ENCODE peak calls at places on chromosomes 12 and 14, in six cellular contexts. L is hepatocyte, D is pons, I is sciatic nerve, V is RPMI8226, W is fibroblast of lung. M is an unnamed sample.

GRCh38 chr14:93430319-93430801 is 379 bp upstream of the UNC79 start:
- DNase-seq in L (peak), D (peak), I (no peak), V (no peak), W (no peak), M (peak)

GRCh38 chr12:50102186-50102585 is 1.6 kb upstream of the GPD1 start:
- DNase-seq in L (no peak), D (peak), I (no peak), V (no peak), W (no peak), M (no peak)

GRCh38 chr12:125971981-125972380 is 906.7 kb downstream of the AACS start:
- DNase-seq in L (no peak), D (no peak), I (no peak), V (no peak), W (no peak), M (no peak)

GRCh38 chr12:71710276-71711125 is 24.6 kb downstream of the TMEM19 start:
- DNase-seq in L (peak), D (no peak), I (no peak), V (no peak), W (peak), M (peak)

GRCh38 chr14:26427059-26427458 is 170.8 kb downstream of the NOVA1 start:
- DNase-seq in L (no peak), D (no peak), I (peak), V (no peak), W (peak), M (no peak)

GRCh38 chr12:8648598-8649205 is 13.9 kb downstream of the MFAP5 start:
- DNase-seq in L (no peak), D (no peak), I (no peak), V (no peak), W (no peak), M (no peak)

GRCh38 chr14:73887116-73887490 is 444 bp downstream of the ZNF410 start:
- DNase-seq in L (no peak), D (peak), I (no peak), V (no peak), W (peak), M (peak)

GRCh38 chr12:45299132-45299692 is 83.3 kb downstream of the ANO6 start:
- DNase-seq in L (no peak), D (no peak), I (no peak), V (no peak), W (peak), M (peak)

GRCh38 chr12:8622681-8623080 is 10.0 kb upstream of the AICDA start:
- DNase-seq in L (no peak), D (peak), I (no peak), V (no peak), W (no peak), M (no peak)

GRCh38 chr14:68164723-68165122 is 345.1 kb downstream of the RAD51B start:
- DNase-seq in L (peak), D (no peak), I (no peak), V (no peak), W (no peak), M (peak)

GRCh38 chr14:26765768-26766550 is 168.1 kb upstream of the NOVA1 start:
- DNase-seq in L (peak), D (peak), I (peak), V (no peak), W (peak), M (peak)

GRCh38 chr14:36981832-36982528 is 190.4 kb downstream of the SLC25A21 start:
- DNase-seq in L (no peak), D (no peak), I (no peak), V (no peak), W (peak), M (peak)

GRCh38 chr12:112919131-112919530 is 12.4 kb downstream of the OAS1 start:
- DNase-seq in L (no peak), D (no peak), I (no peak), V (no peak), W (no peak), M (no peak)

GRCh38 chr12:1559729-1560128 is 34.7 kb downstream of the FBXL14 start:
- DNase-seq in L (no peak), D (no peak), I (no peak), V (no peak), W (no peak), M (no peak)

GRCh38 chr12:12091977-12092663 is 21.4 kb downstream of the BCL2L14 start:
- DNase-seq in L (no peak), D (no peak), I (no peak), V (peak), W (peak), M (no peak)

GRCh38 chr14:95301527-95302187 is 18.1 kb downstream of the CLMN start:
- DNase-seq in L (no peak), D (no peak), I (no peak), V (no peak), W (no peak), M (peak)

GRCh38 chr12:130818381-130819247 is 20.4 kb downstream of the STX2 start:
- DNase-seq in L (peak), D (no peak), I (peak), V (peak), W (peak), M (peak)

GRCh38 chr12:11836282-11836963 is 186.9 kb downstream of the ETV6 start:
- DNase-seq in L (no peak), D (peak), I (no peak), V (peak), W (no peak), M (peak)

GRCh38 chr12:80837342-80837978 is 100.3 kb downstream of the LIN7A start:
- DNase-seq in L (peak), D (peak), I (no peak), V (peak), W (peak), M (peak)

GRCh38 chr12:32566663-32567634 is 112.2 kb upstream of the DNM1L start:
- DNase-seq in L (no peak), D (peak), I (no peak), V (no peak), W (no peak), M (no peak)

GRCh38 chr14:100764716-100765115 is 38.0 kb downstream of the DLK1 start:
- DNase-seq in L (no peak), D (no peak), I (no peak), V (no peak), W (no peak), M (no peak)

GRCh38 chr14:51609251-51609986 is 42.3 kb upstream of the FRMD6 start:
- DNase-seq in L (no peak), D (no peak), I (no peak), V (no peak), W (no peak), M (no peak)

GRCh38 chr12:121404734-121405133 is 4.8 kb downstream of the RNF34 start:
- DNase-seq in L (peak), D (no peak), I (no peak), V (peak), W (peak), M (peak)

GRCh38 chr14:61872452-61872851 is 110.2 kb downstream of the SNAPC1 start:
- DNase-seq in L (no peak), D (no peak), I (no peak), V (peak), W (no peak), M (no peak)

M was measured in DMS53.